ENCODE peak calls at places on chromosome 13, in ten cellular contexts. Q is T-helper 1 cell; R is psoas muscle; J is stimulated activated naive B cell treated with anti-CD40 and anti-IgM and Interleukin-4, amounts not matched to agents 10 μg/mL and 1 μg/mL and 100 μg/mL, for 72 hours; X is naive thymus-derived CD8-positive, alpha-beta T cell; S is HFF-Myc; Y is stimulated activated CD4-positive, alpha-beta T cell treated with anti-CD3 and anti-CD28 coated beads, Interleukin-15, amount 100 ng/mL, for 1 hour; A is small intestine; T is brain pericyte; G is B cell. B is an unnamed sample.

GRCh38 chr13:112270951-112271350 is 105.2 kb upstream of the SPACA7 start:
- DNase-seq in T (no peak), Q (no peak), A (no peak), R (no peak), Y (no peak), S (no peak), X (no peak), J (no peak), G (no peak), B (no peak)

GRCh38 chr13:60000081-60000480 is 163.6 kb downstream of the DIAPH3 start:
- DNase-seq in Q (no peak), Y (no peak), S (no peak), A (no peak), T (no peak), J (no peak), X (no peak), R (no peak), G (no peak), B (no peak)

GRCh38 chr13:31772231-31772630 is 32.9 kb downstream of the RXFP2 start:
- DNase-seq in Q (no peak), X (no peak), G (no peak), R (no peak), T (no peak), A (no peak), S (no peak), J (no peak), Y (no peak), B (no peak)

GRCh38 chr13:40562975-40563349 is 103.5 kb downstream of the FOXO1 start:
- DNase-seq in S (no peak), Y (no peak), R (peak), X (no peak), G (peak), T (no peak), J (peak), Q (no peak), A (no peak), B (no peak)

GRCh38 chr13:113532156-113532806 is 41.8 kb upstream of the DCUN1D2 start:
- DNase-seq in R (no peak), G (no peak), T (no peak), Y (no peak), X (no peak), J (no peak), Q (no peak), A (no peak), S (no peak), B (no peak)

GRCh38 chr13:95099541-95099940 is 201.7 kb downstream of the ABCC4 start:
- DNase-seq in G (no peak), T (peak), A (no peak), Y (no peak), J (no peak), R (no peak), S (no peak), Q (no peak), X (no peak), B (no peak)

GRCh38 chr13:28100149-28101121 is at the start of gene FLT3:
- DNase-seq in J (peak), X (no peak), G (peak), Q (no peak), R (peak), Y (no peak), S (no peak), T (no peak), A (peak), B (no peak)

GRCh38 chr13:112859817-112860190 is 109.2 kb upstream of the MCF2L start:
- DNase-seq in A (no peak), J (peak), Y (no peak), T (no peak), X (no peak), G (peak), R (peak), S (no peak), Q (no peak), B (no peak)

GRCh38 chr13:75636339-75637095 is 387 bp downstream of the LMO7 start:
- DNase-seq in Y (peak), T (no peak), R (peak), Q (peak), A (peak), J (peak), G (peak), S (no peak), X (peak), B (no peak)

GRCh38 chr13:99984463-99985242 is 3.1 kb downstream of the ZIC2 start:
- DNase-seq in R (no peak), Y (no peak), S (no peak), T (no peak), A (no peak), G (no peak), Q (no peak), J (no peak), X (no peak), B (no peak)

GRCh38 chr13:91946498-91947070 is 548.2 kb downstream of the GPC5 start:
- DNase-seq in Q (no peak), G (no peak), A (no peak), J (no peak), Y (no peak), X (no peak), T (no peak), R (no peak), S (no peak), B (no peak)

GRCh38 chr13:50123862-50124535 is 108.8 kb downstream of the KCNRG start:
- DNase-seq in X (peak), J (peak), A (peak), G (peak), Q (peak), R (peak), T (peak), S (peak), Y (peak), B (peak)

GRCh38 chr13:24281188-24282008 is 28.0 kb upstream of the C1QTNF9 start:
- DNase-seq in R (no peak), G (no peak), T (no peak), S (no peak), X (no peak), J (no peak), A (no peak), Q (no peak), Y (no peak), B (no peak)

GRCh38 chr13:71015021-71015420 is 852.0 kb downstream of the DACH1 start:
- DNase-seq in S (no peak), A (peak), X (no peak), G (no peak), Q (no peak), T (no peak), J (no peak), R (no peak), Y (no peak), B (no peak)

GRCh38 chr13:77136902-77137420 is 110.0 kb upstream of the FBXL3 start:
- DNase-seq in Y (no peak), J (no peak), G (no peak), A (no peak), T (peak), X (no peak), R (no peak), Q (no peak), S (peak), B (no peak)

GRCh38 chr13:110471833-110472162 is 89.7 kb downstream of the RAB20 start:
- DNase-seq in T (no peak), Q (no peak), A (no peak), J (peak), Y (no peak), R (peak), S (no peak), X (no peak), G (peak), B (no peak)

GRCh38 chr13:114099918-114100445 is 32.4 kb downstream of the RASA3 start:
- DNase-seq in S (no peak), R (peak), T (no peak), G (no peak), Q (no peak), Y (no peak), A (peak), X (peak), J (no peak), B (no peak)

GRCh38 chr13:30132623-30133553 is 174.5 kb downstream of the KATNAL1 start:
- DNase-seq in Y (peak), S (peak), X (peak), Q (peak), J (peak), T (peak), R (peak), A (peak), G (peak), B (peak)

GRCh38 chr13:93108111-93108581 is 118.5 kb upstream of the GPC6 start:
- DNase-seq in J (no peak), A (no peak), Q (no peak), R (no peak), Y (no peak), S (no peak), G (no peak), X (no peak), T (no peak), B (no peak)

GRCh38 chr13:106183410-106184128 is 351.9 kb downstream of the EFNB2 start:
- DNase-seq in Y (no peak), J (no peak), A (peak), G (no peak), R (no peak), Q (no peak), T (no peak), X (no peak), S (no peak), B (no peak)

GRCh38 chr13:39013462-39013861 is 22.8 kb upstream of the STOML3 start:
- DNase-seq in T (no peak), Q (no peak), G (no peak), R (no peak), Y (no peak), X (no peak), S (no peak), J (no peak), A (no peak), B (no peak)

GRCh38 chr13:76885203-76886004 is 801 bp downstream of the KCTD12 start:
- DNase-seq in A (peak), G (peak), T (peak), Q (peak), R (peak), S (peak), Y (peak), X (peak), J (peak), B (no peak)

GRCh38 chr13:70203661-70204229 is 95.5 kb upstream of the KLHL1 start:
- DNase-seq in J (no peak), Y (no peak), Q (no peak), R (no peak), X (no peak), G (peak), T (no peak), S (no peak), A (no peak), B (no peak)

GRCh38 chr13:35514801-35515502 is 38.5 kb upstream of the MAB21L1 start:
- DNase-seq in G (no peak), S (no peak), R (no peak), A (no peak), T (no peak), J (no peak), X (no peak), Q (no peak), Y (no peak), B (no peak)

GRCh38 chr13:38602261-38602660 is 84.6 kb upstream of the FREM2 start:
- DNase-seq in T (no peak), R (no peak), X (no peak), G (no peak), Y (no peak), J (no peak), S (no peak), Q (no peak), A (no peak), B (no peak)

GRCh38 chr13:112908342-112908741 is 60.7 kb upstream of the MCF2L start:
- DNase-seq in Q (no peak), Y (no peak), G (peak), R (no peak), T (no peak), S (no peak), J (no peak), A (no peak), X (no peak), B (no peak)

GRCh38 chr13:33446821-33447481 is 161.4 kb upstream of the STARD13 start:
- DNase-seq in Q (no peak), T (no peak), A (no peak), G (no peak), J (no peak), S (peak), R (no peak), X (no peak), Y (no peak), B (no peak)

GRCh38 chr13:46893820-46894533 is 2.9 kb downstream of the HTR2A start:
- DNase-seq in G (peak), Q (peak), S (no peak), J (peak), R (peak), X (peak), A (peak), Y (peak), T (no peak), B (no peak)

GRCh38 chr13:50126378-50127016 is 111.3 kb downstream of the KCNRG start:
- DNase-seq in T (no peak), X (no peak), G (no peak), S (no peak), Y (no peak), A (no peak), R (peak), J (no peak), Q (no peak), B (no peak)

GRCh38 chr13:45812599-45813372 is 38.8 kb downstream of the SIAH3 start:
- DNase-seq in Y (no peak), R (no peak), S (no peak), Q (no peak), J (no peak), X (no peak), T (no peak), A (no peak), G (no peak), B (no peak)

GRCh38 chr13:88592105-88592504 is 920.9 kb downstream of the SLITRK5 start:
- DNase-seq in G (no peak), Y (no peak), J (no peak), T (no peak), X (no peak), Q (no peak), R (no peak), A (no peak), S (no peak), B (no peak)

GRCh38 chr13:30787747-30788535 is 52.6 kb downstream of the ALOX5AP start:
- DNase-seq in G (no peak), T (no peak), J (no peak), A (no peak), Y (no peak), Q (no peak), S (no peak), R (no peak), X (no peak), B (no peak)